ENCODE peak calls at places on chromosomes 16 and 17, in five cellular contexts. W, Y, G, N and M are unnamed samples.
A peak's percentile ranks its signal among the peaks of the same experiment; 100 is the strongest.

GRCh38 chr16:30652005-30652296 is 1.2 kb downstream of the PRR14 start:
- DNase-seq in G (no peak), W (no peak), Y (no peak), N (no peak), M (no peak)

GRCh38 chr17:81301195-81302144 is 6.4 kb upstream of the SLC38A10 start:
- DNase-seq in W (no peak), Y (no peak), N (no peak), G (no peak), M (no peak)

GRCh38 chr16:75116081-75116910 is at the start of gene LDHD:
- DNase-seq in G (no peak), Y (peak; percentile 94), W (peak; percentile 93), N (peak; percentile 89), M (no peak)

GRCh38 chr17:20083460-20083859 is 74.3 kb downstream of the SPECC1 start:
- DNase-seq in N (no peak), Y (no peak), W (no peak), G (no peak), M (no peak)

GRCh38 chr17:63571632-63572310 is 21.5 kb downstream of the DCAF7 start:
- DNase-seq in W (peak; percentile 58), N (no peak), Y (no peak), G (no peak), M (no peak)

GRCh38 chr16:83701494-83701893 is 106.3 kb upstream of the HSBP1 start:
- DNase-seq in W (peak; percentile 68), N (no peak), G (no peak), Y (no peak), M (peak; percentile 76)

GRCh38 chr17:17942846-17943245 is 29.4 kb downstream of the TOM1L2 start:
- DNase-seq in N (no peak), Y (no peak), G (no peak), W (peak; percentile 62), M (no peak)

GRCh38 chr17:11954961-11955360 is 42.3 kb downstream of the ZNF18 start:
- DNase-seq in N (no peak), G (no peak), W (no peak), Y (no peak), M (no peak)